ENCODE peak calls at places on chromosomes 6 and 20, in five cellular contexts. G is neural crest cell, S is sigmoid colon, U is right lobe of liver, B is thoracic aorta. F is an unnamed sample.

GRCh38 chr6:56866917-56867522 is 87.9 kb upstream of the BEND6 start:
- DNase-seq in S (no peak), G (no peak), B (no peak), U (no peak), F (no peak)

GRCh38 chr6:20833881-20834515 is 299.7 kb downstream of the CDKAL1 start:
- DNase-seq in U (no peak), B (no peak), S (no peak), G (no peak), F (no peak)

GRCh38 chr6:4664117-4664626 is 112.0 kb upstream of the CDYL start:
- DNase-seq in S (peak), U (no peak), G (no peak), B (peak), F (peak)

GRCh38 chr6:79421707-79422484 is 115.3 kb downstream of the LCA5 start:
- DNase-seq in B (no peak), U (no peak), G (no peak), S (no peak), F (no peak)

GRCh38 chr6:137697267-137697938 is 169.7 kb upstream of the TNFAIP3 start:
- DNase-seq in U (no peak), S (no peak), G (no peak), B (no peak), F (no peak)

GRCh38 chr20:58458342-58459057 is 56.7 kb downstream of the APCDD1L start:
- DNase-seq in B (no peak), G (no peak), U (no peak), S (no peak), F (no peak)

GRCh38 chr6:45212976-45213375 is 115.2 kb upstream of the RUNX2 start:
- DNase-seq in G (no peak), S (no peak), B (no peak), U (no peak), F (no peak)

GRCh38 chr6:68233623-68234022 is 401.5 kb upstream of the ADGRB3 start:
- DNase-seq in S (no peak), U (no peak), B (no peak), G (no peak), F (no peak)

GRCh38 chr20:48035961-48036731 is 250.9 kb upstream of the SULF2 start:
- DNase-seq in B (no peak), S (no peak), G (no peak), U (no peak), F (no peak)

GRCh38 chr20:33777831-33778230 is 33.3 kb upstream of the CHMP4B start:
- DNase-seq in B (no peak), G (no peak), U (no peak), S (no peak), F (no peak)

GRCh38 chr20:5191829-5192569 is 65.2 kb downstream of the CDS2 start:
- DNase-seq in S (no peak), B (no peak), U (no peak), G (no peak), F (no peak)

GRCh38 chr6:144543006-144543871 is 258.1 kb downstream of the UTRN start:
- DNase-seq in U (no peak), B (no peak), G (no peak), S (no peak), F (no peak)

GRCh38 chr6:89500486-89501020 is 67.6 kb downstream of the ANKRD6 start:
- DNase-seq in B (no peak), U (no peak), S (no peak), G (no peak), F (no peak)

GRCh38 chr20:5918856-5919633 is 31.3 kb downstream of the TRMT6 start:
- DNase-seq in B (no peak), S (no peak), G (no peak), U (no peak), F (no peak)

GRCh38 chr20:25364180-25364788 is 26.4 kb downstream of the ABHD12 start:
- DNase-seq in S (no peak), U (no peak), G (no peak), B (no peak), F (no peak)

GRCh38 chr6:43970068-43970912 is 157.0 kb downstream of the MRPL14 start:
- DNase-seq in S (no peak), G (no peak), U (no peak), B (no peak), F (no peak)

GRCh38 chr20:57698867-57699275 is 10.9 kb downstream of the PMEPA1 start:
- DNase-seq in U (no peak), S (no peak), B (no peak), G (no peak), F (no peak)

GRCh38 chr20:20217626-20218025 is 150.3 kb upstream of the INSM1 start:
- DNase-seq in B (no peak), S (no peak), G (no peak), U (no peak), F (no peak)

GRCh38 chr6:2630362-2630761 is 120.4 kb downstream of the MYLK4 start:
- DNase-seq in U (no peak), B (no peak), G (no peak), S (no peak), F (no peak)

GRCh38 chr6:79608334-79609224 is 22.6 kb upstream of the SH3BGRL2 start:
- DNase-seq in G (no peak), U (no peak), B (no peak), S (no peak), F (no peak)

GRCh38 chr20:46074006-46074405 is 15.8 kb downstream of the NCOA5 start:
- DNase-seq in B (no peak), S (no peak), G (no peak), U (no peak), F (no peak)

GRCh38 chr20:57173986-57174385 is 92.5 kb downstream of the BMP7 start:
- DNase-seq in B (no peak), S (no peak), U (no peak), G (no peak), F (no peak)

GRCh38 chr6:27517928-27518787 is 45.3 kb upstream of the ZNF184 start:
- DNase-seq in B (no peak), S (no peak), G (no peak), U (no peak), F (no peak)

GRCh38 chr6:132937466-132937906 is 123.1 kb downstream of the RPS12 start:
- DNase-seq in U (peak), B (no peak), G (peak), S (no peak), F (no peak)

GRCh38 chr6:69164564-69165252 is 529.6 kb downstream of the ADGRB3 start:
- DNase-seq in G (no peak), B (no peak), S (no peak), U (no peak), F (no peak)

GRCh38 chr6:4950849-4951533 is 52.8 kb downstream of the RPP40 start:
- DNase-seq in G (no peak), S (no peak), U (no peak), B (no peak), F (no peak)

GRCh38 chr6:78243519-78243918 is 590.7 kb downstream of the MEI4 start:
- DNase-seq in B (no peak), G (no peak), S (no peak), U (no peak), F (no peak)

GRCh38 chr20:56343861-56344381 is 14.9 kb upstream of the FAM210B start:
- DNase-seq in S (no peak), U (peak), B (no peak), G (peak), F (no peak)

GRCh38 chr6:125906158-125906998 is 50.2 kb upstream of the HINT3 start:
- DNase-seq in B (no peak), G (peak), U (peak), S (no peak), F (no peak)

GRCh38 chr6:79558099-79558498 is 20.9 kb upstream of the LCA5 start:
- DNase-seq in U (no peak), S (no peak), G (no peak), B (no peak), F (no peak)

GRCh38 chr6:168035098-168035660 is 37.7 kb downstream of the KIF25 start:
- DNase-seq in G (peak), B (no peak), S (peak), U (peak), F (no peak)

GRCh38 chr20:2709205-2709981 is 16.8 kb downstream of the EBF4 start:
- DNase-seq in S (no peak), G (no peak), B (no peak), U (no peak), F (no peak)

GRCh38 chr6:111972714-111973678 is 80.9 kb upstream of the CCN6 start:
- DNase-seq in S (peak), G (no peak), B (peak), U (no peak), F (peak)

GRCh38 chr6:119880840-119881239 is 531.3 kb upstream of the MAN1A1 start:
- DNase-seq in U (no peak), S (no peak), G (no peak), B (no peak), F (no peak)

GRCh38 chr20:10047427-10047826 is 12.6 kb downstream of the ANKEF1 start:
- DNase-seq in S (no peak), U (no peak), G (peak), B (no peak), F (no peak)
- TF ChIP-seq CTCF in S (no peak), U (no peak), G (peak), B (no peak), F (no peak)

GRCh38 chr20:44255942-44256341 is 8.8 kb downstream of the GDAP1L1 start:
- DNase-seq in U (no peak), B (no peak), S (no peak), G (no peak), F (no peak)

GRCh38 chr20:44251284-44251683 is 4.2 kb downstream of the GDAP1L1 start:
- DNase-seq in S (no peak), G (no peak), B (no peak), U (no peak), F (no peak)

GRCh38 chr20:44256961-44257360 is 9.9 kb downstream of the GDAP1L1 start:
- DNase-seq in S (no peak), B (no peak), G (no peak), U (no peak), F (no peak)

GRCh38 chr20:44254073-44254472 is 7.0 kb downstream of the GDAP1L1 start:
- DNase-seq in U (no peak), G (no peak), B (no peak), S (no peak), F (no peak)

DNA sequence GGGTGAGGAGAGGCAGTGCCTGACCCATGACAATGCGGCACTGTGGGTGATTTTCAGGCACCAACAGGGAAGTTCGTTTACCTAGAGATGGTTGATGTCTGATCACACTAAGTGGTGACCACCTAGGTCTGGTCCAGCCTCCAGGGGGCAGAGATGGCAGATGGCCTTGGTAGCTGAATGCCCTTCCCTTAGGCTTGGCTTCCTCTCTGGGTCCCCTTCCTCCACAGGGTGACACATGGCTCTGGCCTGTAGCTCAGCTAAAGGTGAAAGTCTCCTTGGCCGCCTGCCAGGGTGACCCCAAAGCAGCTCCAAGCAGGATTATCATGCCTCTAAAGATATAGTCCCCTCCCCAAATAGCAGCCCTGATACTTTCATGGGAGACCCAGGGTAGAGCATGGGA is 6.4 kb downstream of the GDAP1L1 start:
- DNase-seq in U (no peak), G (no peak), S (no peak), B (no peak), F (no peak)
- TF ChIP-seq CTCF in U (no peak), G (no peak), S (no peak), B (no peak), F (no peak)

DNA sequence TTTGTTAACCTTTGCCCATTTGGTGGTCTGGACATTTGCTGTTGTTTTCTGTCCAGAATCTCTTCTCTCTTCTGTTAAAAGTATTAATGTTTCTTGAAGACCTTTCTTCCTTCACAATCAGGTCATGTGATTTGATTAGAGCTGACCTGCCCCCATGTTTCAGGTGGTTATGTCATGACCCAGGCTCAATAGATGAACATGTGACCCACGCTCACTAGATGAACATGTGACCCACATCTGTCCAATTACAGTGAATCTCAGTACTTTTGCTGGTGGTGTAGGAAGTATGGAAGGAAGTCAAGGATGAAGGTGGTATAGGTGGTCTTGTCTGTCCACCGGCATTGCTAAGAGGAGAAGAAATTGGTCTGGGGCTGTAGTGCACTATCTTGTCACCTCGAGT is 289.1 kb upstream of the JAG1 start:
- DNase-seq in G (no peak), U (no peak), B (no peak), S (no peak), F (no peak)
- TF ChIP-seq CTCF in G (no peak), U (no peak), B (no peak), S (no peak), F (no peak)

DNA sequence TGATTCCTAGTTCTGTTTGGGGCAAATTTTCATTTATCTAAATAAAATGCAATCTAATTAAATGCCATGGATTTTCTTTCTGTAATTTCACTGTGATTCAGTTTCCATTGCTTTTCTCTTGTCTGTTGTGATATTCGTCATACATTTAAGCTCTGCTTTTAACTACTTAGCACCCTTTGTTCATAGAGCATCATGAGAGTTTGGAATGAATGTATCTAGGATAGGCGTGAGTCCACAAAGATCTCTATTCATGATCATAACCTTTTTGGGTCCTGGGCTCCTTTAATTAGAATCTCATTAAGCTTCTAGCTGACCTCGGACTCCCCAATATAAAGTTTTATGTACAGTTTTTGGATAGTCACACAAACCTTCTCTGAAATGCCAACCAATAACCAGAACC is 32.9 kb downstream of the ZBTB2 start:
- DNase-seq in G (no peak), S (no peak), U (no peak), B (no peak), F (no peak)
- TF ChIP-seq CTCF in G (no peak), S (no peak), U (no peak), B (no peak), F (no peak)

DNA sequence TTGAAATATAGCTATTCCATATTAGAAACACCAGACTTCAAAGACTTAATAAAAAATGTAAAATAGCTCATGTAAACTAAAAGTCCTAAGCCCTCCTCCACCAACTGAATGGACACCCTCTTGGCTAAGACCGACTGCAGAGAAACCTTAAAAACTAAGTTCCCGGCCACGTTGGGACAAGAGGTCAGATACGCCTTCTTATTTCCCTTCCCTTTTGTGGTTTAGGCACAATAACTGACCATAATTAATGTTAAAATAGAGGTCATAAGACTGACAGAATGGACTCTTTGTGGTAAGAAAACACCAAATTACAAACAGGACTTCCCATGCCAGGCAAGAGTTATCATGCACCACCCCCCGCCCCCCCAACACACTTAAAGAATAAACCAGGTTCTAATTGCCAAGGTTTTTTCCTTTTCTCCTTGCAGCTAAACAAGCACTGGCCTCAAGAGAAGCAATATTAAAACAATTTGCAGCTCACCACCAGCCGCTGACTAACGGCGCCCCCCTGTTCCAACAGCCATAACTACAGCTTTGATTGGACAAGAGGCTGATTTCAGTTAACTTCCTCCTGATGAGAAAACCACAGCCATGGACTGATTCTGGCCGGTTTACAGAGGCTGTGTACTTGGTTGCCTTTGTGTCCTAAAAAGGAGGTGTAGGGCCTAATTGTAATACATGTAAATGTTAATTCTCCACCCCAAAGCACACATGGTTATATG is 10.7 kb upstream of the LAMP5 start:
- DNase-seq in G (no peak), U (no peak), B (no peak), S (no peak), F (no peak)
- TF ChIP-seq CTCF in G (no peak), U (no peak), B (no peak), S (no peak), F (no peak)

GRCh38 chr6:129750390-129750789 is 40.4 kb upstream of the ARHGAP18 start:
- DNase-seq in B (no peak), G (no peak), U (no peak), S (no peak), F (no peak)

GRCh38 chr6:129749749-129750120 is 39.8 kb upstream of the ARHGAP18 start:
- DNase-seq in U (no peak), B (no peak), S (no peak), G (no peak), F (no peak)

GRCh38 chr6:129748901-129749748 is 39.1 kb upstream of the ARHGAP18 start:
- DNase-seq in S (no peak), U (no peak), G (no peak), B (no peak), F (no peak)

GRCh38 chr6:129747588-129748112 is 37.7 kb upstream of the ARHGAP18 start:
- DNase-seq in U (no peak), B (no peak), G (no peak), S (no peak), F (no peak)

DNA sequence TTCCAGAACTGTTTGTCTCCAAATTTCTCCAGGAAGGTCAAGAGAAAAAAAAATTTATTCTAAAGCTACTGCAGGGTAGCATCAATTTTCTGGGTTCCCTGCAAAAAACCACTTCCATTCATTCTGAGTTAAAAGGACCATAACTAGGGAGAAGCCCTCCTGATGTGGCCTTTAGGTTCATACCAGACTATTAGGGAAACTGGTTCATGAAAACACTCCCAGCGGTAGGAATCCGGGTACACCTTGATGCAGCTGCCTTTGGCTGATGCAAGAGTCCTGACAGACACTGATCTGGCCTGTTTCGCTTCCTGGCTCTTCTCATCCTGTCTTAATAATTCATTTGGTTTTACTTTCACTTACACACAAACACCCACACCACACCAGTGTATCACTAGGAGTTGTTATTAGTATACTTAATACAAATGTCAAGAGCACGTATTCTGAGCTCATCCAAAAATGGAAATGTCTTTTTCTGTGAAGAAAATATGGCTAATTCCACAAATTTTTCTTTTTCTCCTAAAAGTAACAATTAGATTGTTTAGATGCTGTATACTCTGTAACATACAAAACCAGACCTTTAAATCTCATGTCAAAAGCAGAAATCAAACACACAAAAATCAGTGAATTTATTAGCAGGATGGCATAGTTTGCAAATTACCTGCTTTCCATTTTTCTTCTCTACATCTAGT is 38.4 kb upstream of the ARHGAP18 start:
- DNase-seq in B (no peak), G (no peak), S (no peak), U (peak), F (peak)
- TF ChIP-seq CTCF in B (no peak), G (no peak), S (no peak), U (peak), F (peak)

F was measured in gastrocnemius medialis.